ENCODE peak calls at places on chromosomes 1 and 21, in six cellular contexts. G is thoracic aorta, P is gastrocnemius medialis, R is ovary, T is cardiac muscle cell, N is tibial nerve. S is an unnamed sample.
A peak's percentile ranks its signal among the peaks of the same experiment; 100 is the strongest.

GRCh38 chr1:245880754-245881403 is 626.2 kb downstream of the SMYD3 start:
- DNase-seq in T (no peak), P (no peak), G (no peak), N (no peak), R (no peak), S (no peak)

GRCh38 chr1:150507912-150508864 is at the start of gene ECM1:
- DNase-seq in G (peak; percentile 12), P (peak; percentile 44), R (no peak), N (peak; percentile 27), T (no peak), S (peak; percentile 68)

GRCh38 chr1:223202376-223202775 is 59.3 kb upstream of the TLR5 start:
- DNase-seq in G (no peak), T (no peak), R (no peak), N (no peak), P (no peak), S (no peak)

GRCh38 chr1:231694081-231694443 is 67.5 kb downstream of the DISC1 start:
- DNase-seq in T (no peak), R (peak; percentile 68), G (no peak), P (peak; percentile 16), N (no peak), S (no peak)

GRCh38 chr1:41493117-41493536 is 8.6 kb upstream of the EDN2 start:
- DNase-seq in T (no peak), P (no peak), R (peak; percentile 40), N (no peak), G (no peak), S (no peak)

GRCh38 chr1:3186526-3186921 is 117.5 kb downstream of the PRDM16 start:
- DNase-seq in R (peak; percentile 78), G (peak; percentile 90), P (no peak), T (no peak), N (peak; percentile 48), S (peak; percentile 69)

GRCh38 chr1:36157115-36157903 is 1.3 kb downstream of the MAP7D1 start:
- DNase-seq in T (no peak), G (no peak), P (no peak), N (no peak), R (no peak), S (no peak)

GRCh38 chr1:32755810-32756159 is 53.2 kb upstream of the SYNC start:
- DNase-seq in G (no peak), N (no peak), P (no peak), T (no peak), R (no peak), S (no peak)

GRCh38 chr1:215710340-215710971 is 143.4 kb downstream of the KCTD3 start:
- DNase-seq in T (peak; percentile 88), R (no peak), N (no peak), P (no peak), G (no peak), S (no peak)

GRCh38 chr21:25330266-25330665 is 277.0 kb downstream of the MRPL39 start:
- DNase-seq in T (no peak), R (no peak), N (no peak), P (no peak), G (no peak), S (no peak)

GRCh38 chr21:45822002-45822397 is 159.6 kb upstream of the COL6A1 start:
- DNase-seq in P (no peak), R (no peak), G (no peak), T (no peak), N (no peak), S (no peak)

GRCh38 chr21:15604424-15604823 is 125.4 kb upstream of the USP25 start:
- DNase-seq in N (no peak), T (peak; percentile 12), R (no peak), P (no peak), G (no peak), S (no peak)

GRCh38 chr1:1540015-1540816 is at the start of gene TMEM240:
- DNase-seq in R (peak; percentile 89), N (peak; percentile 62), P (peak; percentile 41), T (peak; percentile 89), G (peak; percentile 20), S (peak; percentile 82)

GRCh38 chr1:14652840-14653239 is 54.4 kb downstream of the KAZN start:
- DNase-seq in N (no peak), T (no peak), P (no peak), R (no peak), G (no peak), S (no peak)

GRCh38 chr1:81976539-81976938 is 175.8 kb downstream of the ADGRL2 start:
- DNase-seq in T (no peak), P (no peak), R (no peak), G (no peak), N (no peak), S (no peak)

GRCh38 chr21:28207776-28208175 is 784.9 kb downstream of the LTN1 start:
- DNase-seq in R (no peak), T (no peak), G (no peak), N (no peak), P (no peak), S (no peak)

GRCh38 chr1:38115251-38115650 is 68.7 kb upstream of the POU3F1 start:
- DNase-seq in T (no peak), P (no peak), N (no peak), R (no peak), G (no peak), S (no peak)

GRCh38 chr1:9476790-9477463 is 62.3 kb upstream of the SLC25A33 start:
- DNase-seq in T (no peak), R (no peak), G (no peak), N (no peak), P (no peak), S (no peak)

GRCh38 chr1:55713516-55713915 is 498.4 kb upstream of the USP24 start:
- DNase-seq in P (no peak), N (no peak), T (no peak), G (no peak), R (no peak), S (peak; percentile 21)

GRCh38 chr1:12654657-12655056 is 10.8 kb downstream of the AADACL4 start:
- DNase-seq in P (no peak), T (no peak), N (no peak), G (no peak), R (no peak), S (no peak)

GRCh38 chr21:42855937-42856335 is 23.4 kb downstream of the WDR4 start:
- DNase-seq in R (no peak), G (no peak), T (no peak), P (no peak), N (no peak), S (no peak)

GRCh38 chr1:72397786-72398185 is 115.4 kb upstream of the NEGR1 start:
- DNase-seq in R (no peak), P (no peak), N (no peak), G (no peak), T (no peak), S (no peak)

GRCh38 chr1:178134061-178134460 is 40.2 kb downstream of the RASAL2 start:
- DNase-seq in T (no peak), R (no peak), P (peak; percentile 4), N (no peak), G (no peak), S (no peak)

GRCh38 chr1:37734629-37735591 is 30.0 kb downstream of the EPHA10 start:
- DNase-seq in P (no peak), R (no peak), N (no peak), G (no peak), T (peak; percentile 23), S (no peak)

GRCh38 chr1:176058686-176059085 is 148.4 kb downstream of the COP1 start:
- DNase-seq in P (no peak), G (no peak), R (no peak), N (no peak), T (peak; percentile 89), S (no peak)

GRCh38 chr21:26966360-26966977 is 419 bp downstream of the ADAMTS5 start:
- DNase-seq in T (peak; percentile 52), G (no peak), R (no peak), N (no peak), P (no peak), S (peak; percentile 42)

GRCh38 chr1:160522622-160523345 is at the start of gene SLAMF6:
- DNase-seq in G (no peak), T (no peak), R (no peak), P (no peak), N (no peak), S (no peak)

GRCh38 chr1:26666855-26667254 is 29.0 kb upstream of the ARID1A start:
- DNase-seq in P (no peak), T (no peak), N (no peak), R (no peak), G (no peak), S (no peak)

GRCh38 chr1:22915816-22916468 is 56.7 kb downstream of the LACTBL1 start:
- DNase-seq in G (no peak), T (no peak), R (no peak), P (no peak), N (no peak), S (no peak)

DNA sequence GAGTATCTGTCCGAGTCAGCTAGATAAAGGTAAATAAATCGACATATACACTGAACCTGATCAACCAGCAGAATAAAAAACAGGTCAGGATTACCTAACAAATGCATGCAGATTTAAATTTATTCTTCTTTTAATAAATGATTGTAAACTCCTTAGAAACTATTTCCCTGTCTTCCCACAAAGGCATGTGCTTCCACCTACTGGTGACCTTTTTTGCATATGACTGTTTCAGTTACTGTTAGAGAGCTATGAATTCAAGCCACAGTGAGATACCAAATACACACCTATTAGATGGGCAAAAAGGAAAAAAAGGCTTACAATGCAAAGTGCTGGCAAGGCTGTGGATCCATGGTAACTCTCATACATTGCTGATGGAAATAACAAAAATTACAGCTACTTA is 957.4 kb upstream of the NCAM2 start:
- DNase-seq in T (peak; percentile 22), R (no peak), P (no peak), N (no peak), G (no peak), S (no peak)
- TF ChIP-seq CTCF in T (no peak), R (no peak), P (no peak), N (no peak), G (no peak), S (no peak)

GRCh38 chr1:85544689-85545203 is 35.8 kb upstream of the CCN1 start:
- DNase-seq in T (peak; percentile 36), N (no peak), R (no peak), P (no peak), G (no peak), S (no peak)
- H3K4me3 ChIP-seq in T (no peak overlapping the region), N (no peak overlapping the region), R (no peak overlapping the region), P (no peak overlapping the region), G (peak overlapping the region; percentile 27), S (no peak overlapping the region)

DNA sequence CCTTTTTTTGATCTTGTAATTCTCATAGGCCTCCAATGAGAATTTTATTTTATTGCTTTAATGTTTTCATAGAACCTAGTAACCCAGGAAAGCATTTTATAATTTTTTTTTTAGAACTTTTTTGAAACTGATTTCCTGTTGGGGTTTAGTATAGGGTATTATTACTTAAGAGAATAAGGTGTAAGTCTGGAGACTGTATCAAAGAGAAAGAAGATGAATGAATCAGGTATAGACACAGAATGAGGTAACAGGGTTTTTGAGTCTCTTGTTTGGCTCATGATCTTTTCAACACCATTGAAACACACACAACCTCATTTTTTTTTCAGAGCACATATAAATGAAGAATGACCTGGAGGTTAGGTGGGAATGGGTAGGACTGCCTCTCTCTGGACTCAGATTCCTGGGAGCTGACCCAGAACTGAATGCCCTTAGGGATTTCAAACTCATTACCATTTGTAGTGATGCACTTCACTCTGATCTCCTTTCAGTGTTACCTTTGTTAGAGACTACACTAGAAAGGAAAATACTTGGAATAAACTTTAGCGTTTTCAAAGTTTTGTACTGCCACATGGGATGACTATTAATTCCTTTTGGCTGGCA is 51.0 kb downstream of the EPB41 start:
- DNase-seq in P (no peak), T (no peak), R (no peak), G (no peak), N (no peak), S (no peak)
- H3K4me1 ChIP-seq in P (no peaks in the 10 kb centered on the region), T (peaks cover 6% of the 10 kb centered on the region), R (no peaks in the 10 kb centered on the region), G (no peaks in the 10 kb centered on the region), N (no peaks in the 10 kb centered on the region), S (no peaks in the 10 kb centered on the region)

GRCh38 chr1:181423301-181423918 is 59.9 kb upstream of the CACNA1E start:
- DNase-seq in P (no peak), R (no peak), N (no peak), T (peak; percentile 74), G (no peak), S (no peak)
- TF ChIP-seq CTCF in P (no peak), R (no peak), N (no peak), T (peak; percentile 40), G (no peak), S (no peak)